ENCODE peak calls at places on chromosomes 3 and 15, in four cellular contexts. C is right lobe of liver, G is suprapubic skin, P is upper lobe of left lung. X is an unnamed sample.

GRCh38 chr15:83192742-83193141 is 14.9 kb downstream of the HDGFL3 start:
- DNase-seq in C (no peak), G (no peak), P (no peak), X (no peak)

GRCh38 chr15:53307952-53308624 is 451.4 kb downstream of the WDR72 start:
- DNase-seq in C (no peak), G (no peak), P (no peak), X (no peak)

GRCh38 chr3:103818800-103819199 is 1384.0 kb downstream of the ZPLD1 start:
- DNase-seq in C (no peak), G (no peak), P (no peak), X (no peak)

GRCh38 chr3:159734681-159735080 is 254.0 kb upstream of the IL12A start:
- DNase-seq in C (no peak), P (no peak), G (no peak), X (no peak)

GRCh38 chr15:45337224-45337623 is 41.1 kb downstream of the GATM start:
- DNase-seq in P (no peak), G (no peak), C (no peak), X (no peak)

GRCh38 chr15:28989239-28989830 is 103.6 kb downstream of the APBA2 start:
- DNase-seq in C (no peak), P (no peak), G (no peak), X (no peak)

GRCh38 chr3:172938788-172939187 is 188.3 kb downstream of the ECT2 start:
- DNase-seq in G (no peak), P (no peak), C (no peak), X (no peak)

GRCh38 chr3:181948286-181948685 is 236.6 kb downstream of the SOX2 start:
- DNase-seq in G (no peak), C (no peak), P (no peak), X (no peak)

GRCh38 chr15:70535071-70535954 is 228.0 kb downstream of the UACA start:
- DNase-seq in C (no peak), P (no peak), G (peak), X (no peak)

GRCh38 chr3:12833226-12834161 is 7.9 kb downstream of the RPL32 start:
- DNase-seq in P (no peak), G (no peak), C (no peak), X (no peak)

GRCh38 chr3:60461199-60461598 is 790.1 kb downstream of the FHIT start:
- DNase-seq in P (no peak), G (no peak), C (no peak), X (no peak)

GRCh38 chr3:148084931-148085330 is 612.8 kb upstream of the AGTR1 start:
- DNase-seq in G (no peak), C (no peak), P (no peak), X (no peak)

GRCh38 chr3:150497956-150498355 is 48.3 kb downstream of the SERP1 start:
- DNase-seq in G (no peak), P (no peak), C (no peak), X (peak)

GRCh38 chr15:64464271-64465005 is 4.1 kb downstream of the ZNF609 start:
- DNase-seq in C (no peak), P (peak), G (no peak), X (no peak)

GRCh38 chr15:101439285-101439919 is 50.1 kb downstream of the PCSK6 start:
- DNase-seq in C (peak), P (no peak), G (no peak), X (no peak)
- TF ChIP-seq POLR2A in C (peak), P (no peak), G (no peak), X (no peak)

DNA sequence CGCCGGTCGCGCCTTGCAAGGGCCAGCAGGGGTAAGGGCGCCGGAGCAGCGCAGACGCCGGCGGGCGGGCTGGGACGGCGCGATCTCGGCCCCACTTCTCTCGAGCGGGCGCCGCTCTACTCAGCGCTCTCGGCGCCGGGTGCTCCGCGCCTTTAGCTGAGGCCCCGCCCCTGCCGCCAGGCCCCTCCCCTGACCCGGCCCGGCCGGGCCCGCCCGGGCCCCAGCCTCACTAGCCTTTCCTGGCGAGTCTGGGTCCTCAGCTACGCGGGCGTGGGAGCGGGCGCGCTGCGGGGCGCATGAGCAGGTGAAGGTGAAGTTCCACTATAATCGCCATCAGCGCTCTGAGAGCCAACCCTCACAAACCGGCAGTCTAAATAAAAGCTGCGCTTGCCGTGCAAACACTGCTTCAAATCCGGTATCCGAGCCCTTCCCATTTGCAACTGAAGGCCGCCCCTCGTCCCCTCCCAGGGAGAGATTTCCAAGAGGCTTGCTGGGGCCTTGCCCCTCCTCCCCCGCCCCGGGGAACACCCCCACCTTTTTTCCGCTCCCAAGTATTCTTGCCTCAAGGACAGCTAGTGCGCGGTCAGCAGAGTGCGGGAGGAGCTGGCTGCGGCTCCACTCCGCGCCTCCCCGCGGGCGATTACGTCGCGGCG is at the start of gene RPP25:
- DNase-seq in G (peak), C (peak), P (peak), X (no peak)
- TF ChIP-seq POLR2A in G (no peak), C (peak), P (peak), X (no peak)

GRCh38 chr15:78508272-78508671 is 895 bp downstream of the HYKK start:
- DNase-seq in C (no peak), P (no peak), G (no peak), X (no peak)

GRCh38 chr15:78509726-78510312 is 2.4 kb downstream of the HYKK start:
- DNase-seq in G (no peak), P (no peak), C (no peak), X (no peak)

GRCh38 chr15:78507831-78508160 is 419 bp downstream of the HYKK start:
- DNase-seq in C (no peak), G (no peak), P (no peak), X (no peak)

GRCh38 chr15:78502641-78503040 is 4.7 kb upstream of the HYKK start:
- DNase-seq in G (no peak), P (no peak), C (no peak), X (no peak)

GRCh38 chr15:78506971-78507830 is at the start of gene HYKK:
- DNase-seq in C (peak), P (peak), G (peak), X (peak)
- TF ChIP-seq POLR2A in C (peak), P (peak), G (no peak), X (peak)

GRCh38 chr15:40941528-40942336 is 11.5 kb upstream of the CHAC1 start:
- DNase-seq in P (peak), C (peak), G (no peak), X (peak)
- TF ChIP-seq POLR2A in P (peak), C (peak), G (no peak), X (peak)

GRCh38 chr3:50303038-50303815 is at the start of gene HYAL1:
- DNase-seq in P (peak), C (peak), G (no peak), X (no peak)
- TF ChIP-seq POLR2A in P (peak), C (peak), G (no peak), X (no peak)

GRCh38 chr15:51077565-51078153 is 17.0 kb downstream of the TNFAIP8L3 start:
- DNase-seq in P (peak), G (peak), C (peak), X (no peak)
- TF ChIP-seq POLR2A in P (peak), G (no peak), C (peak), X (no peak)

X was measured in H54.